ENCODE peak calls at places on chromosome 5, in four cellular contexts. D is IMR-90, C is endodermal cell, S is fibroblast of pulmonary artery. W is an unnamed sample.

GRCh38 chr5:8396756-8397155 is 527.8 kb downstream of the MTRR start:
- DNase-seq in D (peak), C (no peak), S (no peak), W (no peak)

GRCh38 chr5:95331358-95331757 is 46.5 kb upstream of the MCTP1 start:
- DNase-seq in D (no peak), C (no peak), S (no peak), W (no peak)

GRCh38 chr5:25641140-25641539 is 996.4 kb upstream of the CDH10 start:
- DNase-seq in D (no peak), C (no peak), S (no peak), W (no peak)

GRCh38 chr5:73215891-73216610 is 43.1 kb downstream of the TMEM174 start:
- DNase-seq in D (peak), C (peak), S (peak), W (peak)

GRCh38 chr5:154756203-154756870 is 1.2 kb downstream of the LARP1 start:
- DNase-seq in D (no peak), C (peak), S (no peak), W (no peak)

GRCh38 chr5:158302029-158302428 is 443.1 kb upstream of the CLINT1 start:
- DNase-seq in D (no peak), C (no peak), S (no peak), W (no peak)

GRCh38 chr5:93511445-93511844 is 69.6 kb downstream of the NR2F1-AS1 start:
- DNase-seq in D (no peak), C (no peak), S (no peak), W (no peak)

GRCh38 chr5:72453260-72453775 is 53.9 kb downstream of the ZNF366 start:
- DNase-seq in D (no peak), C (no peak), S (no peak), W (no peak)

GRCh38 chr5:59609501-59610265 is 283.8 kb downstream of the PDE4D start:
- DNase-seq in D (no peak), C (no peak), S (no peak), W (no peak)

GRCh38 chr5:119953474-119953873 is 324.1 kb downstream of the FAM170A start:
- DNase-seq in D (no peak), C (no peak), S (no peak), W (no peak)

GRCh38 chr5:132481243-132482211 is 9.0 kb downstream of the IRF1 start:
- DNase-seq in D (no peak), C (peak), S (no peak), W (no peak)

GRCh38 chr5:152364899-152365298 is 40.2 kb downstream of the NMUR2 start:
- DNase-seq in D (no peak), C (no peak), S (no peak), W (no peak)

GRCh38 chr5:36359267-36359666 is 57.6 kb upstream of the RANBP3L start:
- DNase-seq in D (no peak), C (no peak), S (no peak), W (no peak)

GRCh38 chr5:1801954-1802295 is 718 bp downstream of the NDUFS6 start:
- DNase-seq in D (no peak), C (peak), S (no peak), W (peak)

GRCh38 chr5:151630088-151630487 is 39.0 kb upstream of the FAT2 start:
- DNase-seq in D (peak), C (no peak), S (no peak), W (no peak)

GRCh38 chr5:1526681-1527131 is 2.9 kb upstream of the LPCAT1 start:
- DNase-seq in D (no peak), C (peak), S (no peak), W (no peak)

GRCh38 chr5:95959964-95960801 is 1.5 kb downstream of the ELL2 start:
- DNase-seq in D (peak), C (no peak), S (peak), W (no peak)

GRCh38 chr5:163569284-163569683 is 63.9 kb downstream of the MAT2B start:
- DNase-seq in D (peak), C (no peak), S (peak), W (peak)

GRCh38 chr5:78907255-78907886 is 77.7 kb downstream of the ARSB start:
- DNase-seq in D (peak), C (no peak), S (peak), W (peak)

GRCh38 chr5:176596689-176597416 is 13.1 kb downstream of the GPRIN1 start:
- DNase-seq in D (no peak), C (peak), S (peak), W (peak)

GRCh38 chr5:180006116-180006515 is 65.4 kb downstream of the RNF130 start:
- DNase-seq in D (no peak), C (no peak), S (no peak), W (no peak)

GRCh38 chr5:133992429-133993151 is 12.2 kb downstream of the VDAC1 start:
- DNase-seq in D (no peak), C (no peak), S (no peak), W (no peak)

GRCh38 chr5:57341380-57341979 is 141.1 kb downstream of the ACTBL2 start:
- DNase-seq in D (no peak), C (no peak), S (no peak), W (peak)

GRCh38 chr5:73770601-73771025 is 144.6 kb downstream of the ARHGEF28 start:
- DNase-seq in D (peak), C (no peak), S (no peak), W (no peak)

GRCh38 chr5:57531333-57531732 is 48.7 kb upstream of the ACTBL2 start:
- DNase-seq in D (no peak), C (no peak), S (no peak), W (no peak)

GRCh38 chr5:105392710-105393149 is 1830.1 kb upstream of the NUDT12 start:
- DNase-seq in D (no peak), C (no peak), S (no peak), W (no peak)

GRCh38 chr5:181190711-181191525 is 14.1 kb downstream of the TRIM7 start:
- DNase-seq in D (no peak), C (peak), S (peak), W (no peak)

GRCh38 chr5:66945389-66946349 is 250.9 kb downstream of the CD180 start:
- DNase-seq in D (peak), C (peak), S (peak), W (no peak)

GRCh38 chr5:43514471-43514815 is 505 bp downstream of the C5orf34 start:
- DNase-seq in D (peak), C (no peak), S (peak), W (peak)

GRCh38 chr5:112546946-112547647 is 128.0 kb upstream of the EPB41L4A start:
- DNase-seq in D (no peak), C (no peak), S (no peak), W (no peak)

DNA sequence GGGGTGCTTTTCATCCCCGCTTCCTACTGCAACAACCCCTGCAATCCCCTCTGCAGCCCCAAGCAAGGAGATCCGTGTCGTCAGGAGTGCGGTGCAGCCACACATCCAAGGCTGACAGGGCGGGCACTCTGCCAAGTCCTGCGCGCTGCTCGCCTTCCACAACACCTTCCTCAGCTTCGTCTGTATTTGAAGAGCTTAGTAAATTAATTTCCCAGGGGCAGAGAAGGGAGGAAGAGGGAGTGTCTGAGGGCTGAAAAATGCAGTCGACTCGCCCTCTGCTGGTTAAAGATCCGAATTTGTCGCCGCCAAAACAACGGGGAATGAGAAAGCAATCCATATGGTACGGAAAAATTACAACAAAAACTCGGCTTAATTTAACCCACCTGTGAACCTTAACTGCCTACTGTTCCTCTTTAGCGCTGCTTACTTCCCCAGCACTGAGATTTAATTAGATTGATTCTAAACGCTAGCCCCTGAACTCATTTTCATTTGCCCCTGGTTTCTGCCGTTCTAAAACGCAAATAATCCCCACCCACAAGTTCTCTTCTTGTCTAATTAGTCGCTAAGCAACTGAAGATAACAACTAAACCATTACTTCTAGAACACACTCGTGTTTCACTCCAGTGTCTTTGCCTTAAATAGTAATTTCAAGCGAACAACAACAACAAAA is 10.9 kb upstream of the PCDHB1 start:
- DNase-seq in D (no peak), C (peak), S (peak), W (peak)
- TF ChIP-seq CTCF in D (no peak), C (peak), S (peak), W (peak)

DNA sequence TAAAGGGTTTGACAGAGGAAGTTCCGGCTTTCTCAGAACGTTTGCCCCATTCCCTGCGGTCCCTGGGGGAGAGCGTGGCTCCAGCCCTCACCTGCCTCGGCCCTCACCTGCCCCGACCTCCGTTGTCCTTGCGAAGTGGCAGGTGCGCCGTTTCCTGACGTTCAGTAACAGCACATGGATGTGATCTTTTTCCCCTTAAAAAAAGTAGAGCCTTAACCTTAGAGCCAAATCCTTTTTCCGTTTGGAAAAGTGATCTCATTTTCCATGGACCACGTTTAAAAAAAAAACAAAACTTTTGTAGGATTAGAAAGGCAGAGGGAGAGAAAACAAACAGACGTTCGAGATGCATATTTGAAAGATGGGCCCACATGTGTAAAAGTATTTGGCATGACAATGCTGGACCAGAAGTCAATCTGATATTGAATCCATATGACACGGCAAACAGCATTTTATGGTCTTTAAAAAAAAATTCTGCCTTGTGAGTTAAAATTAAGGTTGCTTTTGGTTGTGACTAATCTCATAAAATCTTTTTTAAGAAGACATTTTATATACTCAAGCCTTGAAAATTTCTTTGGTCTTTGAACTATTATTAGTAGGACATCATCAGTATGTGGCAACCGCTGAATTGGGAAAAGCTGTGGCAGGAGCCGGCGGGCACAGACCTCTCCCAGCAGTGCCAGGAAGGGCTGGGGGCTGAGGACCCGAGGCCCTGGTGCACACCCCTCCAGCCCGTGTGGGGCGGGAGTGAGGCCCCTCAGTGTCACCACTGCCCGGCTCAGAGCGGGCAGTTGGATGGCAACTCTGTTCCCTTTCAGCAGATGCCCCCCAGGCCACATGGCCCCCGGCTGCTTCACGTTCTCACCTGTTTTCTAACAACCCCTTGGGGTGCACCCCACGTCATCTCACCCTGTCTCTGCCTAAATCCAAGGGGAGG is 42.4 kb upstream of the EXOC3 start:
- DNase-seq in D (peak), C (peak), S (peak), W (no peak)
- H3K4me3 ChIP-seq in D (no peak), C (no peak), S (peak), W (no peak)

DNA sequence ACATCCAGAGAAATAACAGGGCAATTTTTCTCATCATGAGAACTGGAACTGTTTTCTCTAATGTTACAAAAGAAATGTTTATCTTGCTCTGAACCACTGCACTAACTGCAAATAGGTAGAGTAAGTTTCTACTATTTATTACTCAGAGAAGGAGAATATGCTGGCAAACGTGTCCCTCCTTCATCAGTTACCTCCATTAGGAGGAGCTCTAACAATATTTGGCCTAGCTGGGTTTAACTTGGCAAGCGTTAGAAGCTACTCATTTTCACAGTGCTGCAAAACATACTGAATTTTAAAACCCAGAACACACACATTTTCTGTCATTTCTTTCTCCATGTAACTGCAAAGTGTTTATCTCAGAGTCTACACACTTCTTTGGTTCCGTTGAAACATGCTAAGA is 101.0 kb upstream of the GABRG2 start:
- DNase-seq in D (no peak), C (no peak), S (no peak), W (peak)
- TF ChIP-seq CTCF in D (no peak), C (peak), S (no peak), W (peak)

GRCh38 chr5:141557681-141558136 is 61.1 kb downstream of the DIAPH1 start:
- DNase-seq in D (peak), C (peak), S (peak), W (peak)
- H3K4me3 ChIP-seq in D (peak), C (peak), S (peak), W (no peak)

DNA sequence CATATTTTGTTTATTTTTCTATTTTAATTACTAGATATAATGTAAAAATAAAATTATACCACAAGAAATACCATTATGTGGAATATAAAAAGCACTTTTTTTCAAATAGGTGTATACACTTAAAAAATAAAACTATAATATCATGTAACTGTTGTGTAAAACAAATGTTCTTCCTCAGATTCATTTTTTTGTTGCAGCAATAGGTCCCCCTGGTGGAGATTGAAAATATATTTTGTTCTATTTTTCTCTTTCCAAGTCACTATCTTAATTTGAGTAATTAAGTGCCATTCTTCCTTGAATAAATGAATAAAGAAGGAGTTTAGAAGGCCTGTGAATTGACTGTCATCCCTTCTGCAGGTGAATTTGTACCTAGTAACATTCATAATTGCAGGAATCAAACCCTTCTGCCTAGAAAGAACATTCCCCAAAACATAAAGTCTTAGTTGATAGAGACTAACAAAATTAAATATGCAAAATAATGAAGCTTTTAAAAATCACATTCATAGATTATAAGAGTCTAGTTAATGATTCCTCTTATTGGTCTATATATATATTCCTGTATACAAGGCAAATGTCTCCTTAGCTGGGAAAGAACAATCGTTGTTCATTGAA is 23.4 kb downstream of the CETN3 start:
- DNase-seq in D (peak), C (no peak), S (peak), W (peak)
- TF ChIP-seq CTCF in D (peak), C (peak), S (peak), W (peak)

DNA sequence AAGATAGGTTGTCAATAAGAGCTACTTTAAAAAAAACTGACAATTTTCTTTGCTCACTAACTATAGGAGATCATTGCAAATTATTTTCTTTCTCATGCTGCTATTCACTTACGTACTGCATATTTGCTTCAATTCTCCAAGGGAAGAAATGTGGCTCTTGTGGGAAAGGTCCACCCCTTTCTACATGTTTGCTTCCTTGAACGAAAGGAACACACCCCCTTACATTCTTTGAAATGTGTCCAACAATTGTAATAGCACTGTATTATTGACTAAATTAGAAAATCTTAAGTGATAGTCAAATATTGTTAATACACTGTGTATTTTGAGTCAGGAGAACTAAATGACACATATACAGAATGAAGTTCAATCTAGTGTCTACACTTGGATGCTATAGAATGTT is 5.2 kb downstream of the MEF2C start:
- DNase-seq in D (no peak), C (no peak), S (peak), W (peak)
- H3K4me3 ChIP-seq in D (no peak), C (no peak), S (no peak), W (no peak)

GRCh38 chr5:136686192-136686872 is 321.0 kb upstream of the TRPC7 start:
- DNase-seq in D (peak), C (peak), S (peak), W (peak)
- TF ChIP-seq CTCF in D (peak), C (peak), S (peak), W (peak)

GRCh38 chr5:139752506-139753350 is 42.9 kb upstream of the PSD2 start:
- DNase-seq in D (peak), C (no peak), S (no peak), W (peak)
- H3K4me3 ChIP-seq in D (no peak), C (no peak), S (no peak), W (no peak)

GRCh38 chr5:159586941-159587340 is 256.7 kb upstream of the IL12B start:
- DNase-seq in D (no peak), C (no peak), S (no peak), W (no peak)
- TF ChIP-seq CTCF in D (no peak), C (no peak), S (no peak), W (no peak)

DNA sequence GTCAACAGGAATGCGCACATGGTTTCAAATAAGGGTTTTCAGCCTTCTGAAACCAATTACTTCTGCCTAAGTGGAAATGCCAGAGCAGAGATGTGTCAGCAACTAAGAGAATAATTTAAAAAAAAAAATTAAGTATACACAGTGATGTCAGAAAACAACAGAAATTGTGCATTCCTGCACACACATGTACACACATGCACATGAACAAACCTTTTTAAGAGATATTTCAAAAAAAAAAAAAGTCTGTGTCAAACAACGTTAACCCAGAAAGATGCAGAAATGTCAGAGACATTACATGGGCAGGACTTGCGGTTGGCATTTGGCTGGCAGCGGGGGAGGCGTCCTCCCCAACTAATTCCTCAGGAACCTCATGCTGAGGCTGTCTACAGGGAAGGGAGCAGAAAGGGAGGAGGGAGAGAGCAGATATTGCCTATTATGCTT is 536.9 kb upstream of the WWC1 start:
- DNase-seq in D (no peak), C (no peak), S (no peak), W (peak)
- H3K4me3 ChIP-seq in D (no peak), C (no peak), S (no peak), W (peak)